ENCODE peak calls at places on chromosome 12, in ten cellular contexts. J, A, N, F, B, Z, Y, X, D and T are unnamed samples.

GRCh38 chr12:65464930-65465329 is 186.4 kb downstream of the MSRB3 start:
- DNase-seq in D (no peak), J (no peak), B (no peak), A (no peak), Y (no peak), Z (peak), N (no peak), X (no peak), F (peak), T (no peak)

GRCh38 chr12:94650143-94651056 is at the start of gene TMCC3:
- DNase-seq in N (no peak), X (no peak), B (peak), Y (no peak), D (peak), A (peak), F (peak), J (peak), Z (peak), T (no peak)

GRCh38 chr12:52637299-52637698 is 14.7 kb downstream of the KRT2 start:
- DNase-seq in A (no peak), Z (no peak), Y (no peak), N (no peak), B (no peak), D (no peak), X (no peak), J (no peak), F (no peak), T (no peak)

GRCh38 chr12:99108924-99109323 is 463.8 kb downstream of the APAF1 start:
- DNase-seq in B (no peak), A (no peak), Y (no peak), J (no peak), Z (no peak), N (no peak), D (no peak), X (no peak), F (no peak), T (no peak)

GRCh38 chr12:64826234-64826633 is 1.8 kb downstream of the TBC1D30 start:
- DNase-seq in J (peak), Y (no peak), X (no peak), Z (peak), N (peak), B (peak), D (peak), F (peak), A (no peak), T (no peak)

GRCh38 chr12:65505321-65506121 is 227.0 kb downstream of the MSRB3 start:
- DNase-seq in J (no peak), F (no peak), A (no peak), Y (no peak), B (no peak), D (no peak), Z (no peak), N (no peak), X (no peak), T (no peak)

GRCh38 chr12:53501615-53502181 is 615 bp downstream of the TARBP2 start:
- DNase-seq in A (no peak), D (no peak), X (no peak), Z (no peak), F (no peak), N (no peak), B (no peak), Y (no peak), J (no peak), T (no peak)

GRCh38 chr12:3139760-3140159 is 62.6 kb downstream of the TSPAN9 start:
- DNase-seq in N (no peak), J (no peak), Y (no peak), D (no peak), B (no peak), Z (no peak), F (no peak), X (no peak), A (no peak), T (no peak)

GRCh38 chr12:553216-554000 is 93.7 kb downstream of the B4GALNT3 start:
- DNase-seq in F (no peak), Y (peak), B (no peak), X (no peak), A (peak), Z (no peak), J (no peak), D (peak), N (no peak), T (no peak)

GRCh38 chr12:48004039-48004940 is at the start of gene COL2A1:
- DNase-seq in J (peak), F (peak), N (no peak), Z (peak), X (no peak), Y (peak), B (no peak), D (peak), A (no peak), T (no peak)

GRCh38 chr12:56469007-56469930 is 891 bp downstream of the SPRYD4 start:
- DNase-seq in Z (no peak), B (no peak), J (no peak), A (no peak), D (peak), X (no peak), Y (no peak), F (no peak), N (no peak), T (no peak)

GRCh38 chr12:109523071-109523470 is 45.6 kb downstream of the UBE3B start:
- DNase-seq in J (no peak), Z (no peak), Y (no peak), B (no peak), A (no peak), N (no peak), F (no peak), X (no peak), D (no peak), T (no peak)

GRCh38 chr12:20007331-20007730 is 361.0 kb upstream of the PDE3A start:
- DNase-seq in A (no peak), N (no peak), J (no peak), D (no peak), F (peak), Y (no peak), X (no peak), B (no peak), Z (peak), T (no peak)

GRCh38 chr12:25058619-25059018 is 109.7 kb upstream of the BCAT1 start:
- DNase-seq in F (no peak), B (no peak), Z (no peak), D (no peak), J (no peak), X (no peak), N (no peak), A (no peak), Y (no peak), T (no peak)

GRCh38 chr12:52175411-52176350 is 16.1 kb downstream of the KRT80 start:
- DNase-seq in J (peak), Z (peak), X (no peak), A (no peak), N (peak), Y (no peak), D (no peak), B (no peak), F (no peak), T (no peak)

GRCh38 chr12:110704750-110705149 is 15.8 kb upstream of the HVCN1 start:
- DNase-seq in D (no peak), X (no peak), F (no peak), N (no peak), B (peak), A (no peak), Y (no peak), J (peak), Z (no peak), T (no peak)

GRCh38 chr12:4849024-4849594 is 60.6 kb upstream of the KCNA1 start:
- DNase-seq in A (no peak), B (peak), J (no peak), D (no peak), Z (peak), N (no peak), Y (peak), F (peak), X (no peak), T (no peak)

GRCh38 chr12:76029982-76030377 is 1.6 kb downstream of the PHLDA1 start:
- DNase-seq in Z (no peak), J (peak), X (no peak), F (peak), D (peak), A (no peak), N (no peak), B (peak), Y (no peak), T (no peak)

GRCh38 chr12:108129017-108129812 is at the start of gene WSCD2:
- DNase-seq in D (no peak), B (no peak), F (peak), Y (no peak), N (peak), A (no peak), J (peak), X (no peak), Z (peak), T (no peak)

GRCh38 chr12:66409195-66409871 is 107.0 kb downstream of the HELB start:
- DNase-seq in D (peak), N (no peak), J (peak), Y (peak), Z (peak), B (peak), X (no peak), A (no peak), F (peak), T (no peak)

GRCh38 chr12:132517740-132518100 is 27.8 kb downstream of the FBRSL1 start:
- DNase-seq in F (no peak), N (no peak), Z (no peak), Y (no peak), X (no peak), D (no peak), B (no peak), J (no peak), A (no peak), T (no peak)

GRCh38 chr12:96190403-96191170 is 3.6 kb upstream of the ELK3 start:
- DNase-seq in N (no peak), B (no peak), Y (no peak), D (no peak), Z (no peak), X (no peak), F (no peak), A (no peak), J (no peak), T (no peak)

GRCh38 chr12:87405918-87406317 is 623.3 kb downstream of the C12orf50 start:
- DNase-seq in A (no peak), F (no peak), Y (no peak), D (no peak), Z (peak), J (no peak), N (no peak), B (no peak), X (no peak), T (no peak)

GRCh38 chr12:81627336-81628189 is 131.6 kb downstream of the PPFIA2 start:
- DNase-seq in F (peak), N (peak), X (no peak), Z (peak), B (no peak), D (no peak), J (no peak), A (no peak), Y (peak), T (no peak)

GRCh38 chr12:108337235-108338223 is 1.6 kb downstream of the CMKLR1 start:
- DNase-seq in B (peak), J (peak), A (no peak), N (no peak), X (no peak), D (no peak), Z (peak), Y (peak), F (peak), T (no peak)

GRCh38 chr12:107356266-107356936 is 263.1 kb upstream of the CRY1 start:
- DNase-seq in J (no peak), D (no peak), X (no peak), Z (peak), N (no peak), B (no peak), Y (no peak), F (peak), A (no peak), T (no peak)

GRCh38 chr12:101713930-101714329 is 16.5 kb downstream of the CHPT1 start:
- DNase-seq in Y (no peak), N (no peak), Z (no peak), A (no peak), D (no peak), B (no peak), F (no peak), X (no peak), J (no peak), T (no peak)

GRCh38 chr12:31772685-31773222 is 43.9 kb upstream of the AMN1 start:
- DNase-seq in N (no peak), B (no peak), F (no peak), D (no peak), Z (no peak), J (peak), Y (no peak), A (no peak), X (no peak), T (no peak)

GRCh38 chr12:21643758-21644157 is 13.9 kb downstream of the LDHB start:
- DNase-seq in A (no peak), Z (peak), F (no peak), X (no peak), B (no peak), N (no peak), D (no peak), J (no peak), Y (no peak), T (no peak)

GRCh38 chr12:111363578-111363977 is 5.3 kb downstream of the PHETA1 start:
- DNase-seq in F (peak), B (no peak), X (no peak), A (no peak), Y (no peak), N (no peak), D (no peak), Z (peak), J (no peak), T (no peak)

GRCh38 chr12:109389146-109389545 is 41.4 kb downstream of the MYO1H start:
- DNase-seq in A (no peak), X (no peak), B (no peak), F (peak), J (peak), D (no peak), Z (no peak), Y (no peak), N (no peak), T (no peak)